ENCODE peak calls at places on chromosomes 3 and 15, in four cellular contexts. D is GM12878, S is K562, E is HepG2. O is an unnamed sample.

GRCh38 chr3:143010024-143010423 is 8.7 kb downstream of the U2SURP start:
- DNase-seq in D (no peak), S (no peak), E (no peak), O (no peak)

GRCh38 chr15:99090938-99091337 is 13.9 kb upstream of the SYNM start:
- DNase-seq in E (no peak), S (no peak), D (no peak), O (no peak)

GRCh38 chr3:165770781-165771180 is 66.4 kb downstream of the BCHE start:
- DNase-seq in D (no peak), E (no peak), S (no peak), O (no peak)

GRCh38 chr15:64653757-64654156 is 121.6 kb downstream of the RBPMS2 start:
- DNase-seq in D (no peak), E (no peak), S (no peak), O (no peak)

GRCh38 chr3:116148881-116149530 is 296.3 kb downstream of the LSAMP start:
- DNase-seq in S (no peak), E (peak), D (no peak), O (no peak)

GRCh38 chr3:126146034-126146433 is 34.4 kb downstream of the ALDH1L1 start:
- DNase-seq in D (no peak), S (no peak), E (no peak), O (no peak)

GRCh38 chr3:46538803-46539442 is 27.2 kb downstream of the LRRC2 start:
- DNase-seq in E (no peak), D (peak), S (no peak), O (no peak)

GRCh38 chr3:182967218-182968204 is 12.8 kb downstream of the DCUN1D1 start:
- DNase-seq in S (no peak), D (no peak), E (no peak), O (no peak)

GRCh38 chr3:100482181-100482580 is 10.2 kb upstream of the TMEM45A start:
- DNase-seq in D (no peak), S (no peak), E (no peak), O (no peak)

GRCh38 chr15:77493324-77493907 is 72.7 kb downstream of the HMG20A start:
- DNase-seq in E (no peak), S (peak), D (no peak), O (no peak)

GRCh38 chr3:193620650-193621049 is 27.6 kb downstream of the OPA1 start:
- DNase-seq in S (no peak), E (no peak), D (peak), O (no peak)

GRCh38 chr3:56314842-56315241 is 153.4 kb downstream of the ERC2 start:
- DNase-seq in S (no peak), E (no peak), D (no peak), O (no peak)

DNA sequence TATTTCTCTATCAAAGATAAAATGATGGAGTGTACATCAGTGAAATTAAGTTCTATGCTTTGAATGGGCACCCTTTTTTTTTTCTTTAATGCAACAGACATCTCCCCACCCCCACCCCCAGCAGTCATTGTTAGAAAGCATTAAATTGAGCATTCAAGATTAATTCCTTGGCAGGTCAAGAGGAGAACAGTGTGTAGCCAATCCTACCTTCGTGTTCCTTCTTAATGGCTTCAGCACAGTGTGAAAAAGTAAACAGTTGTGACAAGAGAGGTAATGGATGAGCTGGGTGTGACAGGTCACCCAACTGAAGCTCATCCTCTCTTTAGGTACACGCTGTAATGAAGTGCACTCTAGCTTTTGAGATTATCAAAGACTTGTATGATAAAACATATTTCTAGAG is 198.5 kb upstream of the RARB start:
- DNase-seq in S (no peak), E (no peak), D (no peak), O (no peak)
- TF ChIP-seq NFIC in S (no peak), E (no peak), D (no peak), O (no peak)

GRCh38 chr3:71787851-71788405 is 3.0 kb upstream of the PROK2 start:
- DNase-seq in E (no peak), S (peak), D (no peak), O (no peak)

GRCh38 chr3:71785594-71786472 is 885 bp upstream of the PROK2 start:
- DNase-seq in D (no peak), S (no peak), E (no peak), O (no peak)

GRCh38 chr3:71784914-71785593 is at the start of gene PROK2:
- DNase-seq in E (no peak), D (no peak), S (no peak), O (peak)

GRCh38 chr3:71784201-71784913 is 591 bp downstream of the PROK2 start:
- DNase-seq in S (no peak), D (no peak), E (no peak), O (no peak)

GRCh38 chr3:71786551-71786950 is 1.6 kb upstream of the PROK2 start:
- DNase-seq in D (no peak), E (no peak), S (no peak), O (no peak)
- TF ChIP-seq NFIC in D (no peak), E (no peak), S (no peak), O (no peak)

GRCh38 chr3:149564079-149564478 is 89.6 kb downstream of the TM4SF4 start:
- DNase-seq in E (no peak), S (no peak), D (no peak), O (no peak)

GRCh38 chr3:149559989-149560388 is 85.5 kb downstream of the TM4SF4 start:
- DNase-seq in S (no peak), E (no peak), D (no peak), O (no peak)

GRCh38 chr3:149555941-149556340 is 81.4 kb downstream of the TM4SF4 start:
- DNase-seq in S (no peak), D (no peak), E (no peak), O (no peak)

GRCh38 chr3:149563114-149563513 is 88.6 kb downstream of the TM4SF4 start:
- DNase-seq in E (no peak), D (no peak), S (no peak), O (no peak)

DNA sequence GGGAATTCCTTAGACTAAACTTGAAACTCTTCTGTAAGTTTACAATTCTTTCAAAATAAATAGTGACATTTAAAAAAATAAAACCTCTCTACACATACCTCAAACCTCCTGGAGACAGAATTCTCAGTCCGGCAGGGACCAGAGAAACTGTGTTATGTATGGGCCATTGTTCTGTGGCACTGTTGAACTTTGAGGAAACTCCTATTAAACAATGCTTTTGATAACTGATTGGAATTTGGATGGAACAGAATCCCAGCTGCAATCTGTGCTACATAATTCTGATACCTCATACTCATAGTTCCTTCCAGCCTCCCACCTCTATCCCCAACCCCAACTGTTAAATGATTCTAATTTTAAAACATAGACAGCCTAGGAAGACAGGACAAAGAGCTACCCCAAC is 85.0 kb downstream of the TM4SF4 start:
- DNase-seq in E (no peak), S (no peak), D (no peak), O (no peak)
- TF ChIP-seq NFIC in E (no peak), S (no peak), D (no peak), O (no peak)

GRCh38 chr15:61092387-61093157 is 136.5 kb downstream of the RORA start:
- DNase-seq in E (no peak), S (no peak), D (no peak), O (no peak)
- TF ChIP-seq NFIC in E (no peak), S (no peak), D (no peak), O (no peak)

DNA sequence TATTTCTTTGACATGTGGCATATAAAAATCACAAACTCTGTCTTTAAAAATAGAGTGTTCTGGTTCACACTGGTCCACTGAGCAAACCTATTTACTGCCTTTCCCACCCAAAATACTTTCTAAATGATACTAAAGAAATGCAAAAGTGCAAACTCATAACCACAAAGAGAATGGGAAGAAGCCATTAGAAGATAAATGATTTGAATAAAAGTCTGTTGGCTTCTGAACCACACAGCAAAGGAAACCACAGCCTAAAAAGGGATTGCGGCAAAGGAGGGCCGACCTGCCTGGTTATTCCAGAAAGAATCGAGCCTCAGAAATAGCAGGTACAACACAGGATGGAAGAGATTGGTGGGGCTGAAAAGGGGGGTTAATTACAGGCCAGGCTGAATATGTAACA is 599.5 kb downstream of the FHIT start:
- DNase-seq in S (no peak), E (no peak), D (peak), O (no peak)
- TF ChIP-seq NFIC in S (no peak), E (no peak), D (no peak), O (no peak)

DNA sequence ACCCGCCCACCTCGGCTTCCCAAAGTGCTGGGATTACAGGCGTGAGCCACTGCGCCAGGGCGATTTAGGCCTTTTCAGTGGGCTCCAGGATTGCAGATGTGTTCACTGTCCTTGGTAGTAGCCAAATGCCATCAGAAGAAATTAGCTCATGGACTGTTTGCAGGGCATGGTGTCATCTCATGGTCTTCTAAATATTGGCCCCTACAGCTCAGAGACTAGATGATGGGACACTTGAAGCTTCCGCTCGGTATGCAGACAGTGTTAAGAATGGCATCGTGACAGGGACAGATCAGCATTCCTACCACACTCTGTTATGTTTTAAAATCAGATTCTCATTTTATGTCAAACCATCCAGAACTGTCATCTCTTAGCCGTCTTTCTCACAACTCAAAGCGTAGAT is 24.8 kb downstream of the SLCO3A1 start:
- DNase-seq in E (no peak), S (no peak), D (no peak), O (no peak)
- TF ChIP-seq NFIC in E (no peak), S (no peak), D (no peak), O (no peak)

GRCh38 chr15:48029656-48030055 is 91.1 kb upstream of the SLC24A5 start:
- DNase-seq in S (no peak), E (no peak), D (no peak), O (no peak)
- TF ChIP-seq NFIC in S (no peak), E (no peak), D (no peak), O (no peak)

GRCh38 chr3:49649576-49649975 is 24.6 kb upstream of the APEH start:
- DNase-seq in D (no peak), S (no peak), E (peak), O (no peak)
- TF ChIP-seq NFIC in D (no peak), S (no peak), E (no peak), O (no peak)

GRCh38 chr15:37771462-37771861 is 163.0 kb upstream of the TMCO5A start:
- DNase-seq in E (no peak), S (no peak), D (no peak), O (no peak)

GRCh38 chr15:37767841-37768455 is 166.5 kb upstream of the TMCO5A start:
- DNase-seq in E (no peak), S (no peak), D (no peak), O (no peak)

GRCh38 chr15:37764733-37765191 is 169.7 kb upstream of the TMCO5A start:
- DNase-seq in S (peak), D (no peak), E (peak), O (peak)

GRCh38 chr15:37765809-37766208 is 168.6 kb upstream of the TMCO5A start:
- DNase-seq in S (no peak), E (no peak), D (no peak), O (no peak)
- TF ChIP-seq NFIC in S (no peak), E (no peak), D (no peak), O (no peak)

DNA sequence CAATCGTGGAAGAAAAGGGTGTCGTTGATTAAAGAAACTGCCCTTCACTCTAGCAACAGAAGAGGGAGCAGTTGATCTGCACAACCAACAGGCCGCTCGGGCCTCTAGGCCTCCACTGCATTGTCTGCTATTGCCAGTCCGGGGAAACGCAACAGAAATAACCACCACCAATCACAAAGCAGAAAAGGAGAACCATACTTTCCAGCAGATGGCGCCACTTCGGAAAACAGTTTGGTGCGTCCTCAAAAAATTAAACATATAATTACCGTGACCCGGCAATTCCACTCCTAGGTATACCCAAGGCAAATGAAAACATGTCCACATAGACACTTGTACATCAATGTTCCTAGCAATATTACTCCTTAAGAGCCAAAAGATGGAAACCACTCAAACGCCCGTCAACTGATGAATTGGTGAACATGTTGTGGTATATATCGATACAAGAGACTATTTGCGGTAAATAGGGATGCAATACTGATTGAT is 154.1 kb downstream of the TJP1 start:
- DNase-seq in D (peak), E (peak), S (peak), O (peak)
- TF ChIP-seq NFIC in D (no peak), E (no peak), S (no peak), O (no peak)

O was measured in SK-N-SH.